ENCODE peak calls at places on chromosomes 7 and 10, in five cellular contexts. W, K, Z, J and E are unnamed samples. For H3K4me1, the result is how much of the 10 kb centered on the place peaks cover.

GRCh38 chr10:31004611-31005193 is 27.0 kb downstream of the ZNF438 start:
- DNase-seq in Z (no peak), J (no peak), K (no peak), W (no peak), E (no peak)

GRCh38 chr7:150966002-150966401 is 12.1 kb downstream of the KCNH2 start:
- DNase-seq in J (no peak), Z (no peak), W (peak), K (no peak), E (no peak)

GRCh38 chr7:19560111-19560883 is 148.5 kb downstream of the POLR1F start:
- DNase-seq in Z (no peak), J (no peak), K (no peak), W (no peak), E (no peak)

GRCh38 chr7:121273467-121274167 is 55.2 kb upstream of the WNT16 start:
- DNase-seq in K (no peak), W (no peak), Z (no peak), J (no peak), E (no peak)

GRCh38 chr7:2010101-2010500 is 222.6 kb downstream of the MAD1L1 start:
- DNase-seq in K (no peak), J (no peak), Z (no peak), W (no peak), E (peak)

GRCh38 chr7:32905175-32905662 is 13.7 kb upstream of the KBTBD2 start:
- DNase-seq in W (peak), K (peak), Z (peak), J (peak), E (peak)

GRCh38 chr7:26151953-26152781 is at the start of gene NFE2L3:
- DNase-seq in J (peak), W (peak), K (peak), Z (peak), E (peak)

GRCh38 chr7:33981686-33982424 is 76.5 kb downstream of the BMPER start:
- DNase-seq in J (no peak), W (no peak), K (no peak), Z (no peak), E (no peak)

GRCh38 chr10:12649017-12649586 is 299.8 kb downstream of the CAMK1D start:
- DNase-seq in Z (no peak), J (no peak), W (peak), K (no peak), E (no peak)

GRCh38 chr10:90319188-90319914 is 538.5 kb downstream of the HTR7 start:
- DNase-seq in W (peak), Z (no peak), K (peak), J (peak), E (no peak)

GRCh38 chr10:28984431-28984830 is 304.4 kb upstream of the LYZL1 start:
- DNase-seq in W (no peak), K (no peak), J (no peak), Z (peak), E (peak)

GRCh38 chr7:26993816-26994810 is 101.7 kb downstream of the HOXA1 start:
- DNase-seq in Z (no peak), K (no peak), W (no peak), J (no peak), E (no peak)

GRCh38 chr7:15317215-15317614 is 244.6 kb downstream of the AGMO start:
- DNase-seq in Z (no peak), K (no peak), W (no peak), J (no peak), E (no peak)

GRCh38 chr10:91163709-91164474 is 56.6 kb upstream of the PCGF5 start:
- DNase-seq in K (no peak), W (peak), Z (peak), J (peak), E (peak)

GRCh38 chr10:22631646-22632278 is 82.6 kb downstream of the PIP4K2A start:
- DNase-seq in J (no peak), Z (no peak), W (no peak), K (no peak), E (no peak)

GRCh38 chr10:129309565-129309964 is 157.5 kb upstream of the MGMT start:
- DNase-seq in J (no peak), W (no peak), K (no peak), Z (no peak), E (no peak)

GRCh38 chr10:113022265-113022664 is 72.2 kb downstream of the TCF7L2 start:
- DNase-seq in J (no peak), Z (no peak), K (no peak), W (no peak), E (no peak)
- H3K4me1 ChIP-seq in J (half or more), Z (under half), K (under half), W (under half), E (under half)

DNA sequence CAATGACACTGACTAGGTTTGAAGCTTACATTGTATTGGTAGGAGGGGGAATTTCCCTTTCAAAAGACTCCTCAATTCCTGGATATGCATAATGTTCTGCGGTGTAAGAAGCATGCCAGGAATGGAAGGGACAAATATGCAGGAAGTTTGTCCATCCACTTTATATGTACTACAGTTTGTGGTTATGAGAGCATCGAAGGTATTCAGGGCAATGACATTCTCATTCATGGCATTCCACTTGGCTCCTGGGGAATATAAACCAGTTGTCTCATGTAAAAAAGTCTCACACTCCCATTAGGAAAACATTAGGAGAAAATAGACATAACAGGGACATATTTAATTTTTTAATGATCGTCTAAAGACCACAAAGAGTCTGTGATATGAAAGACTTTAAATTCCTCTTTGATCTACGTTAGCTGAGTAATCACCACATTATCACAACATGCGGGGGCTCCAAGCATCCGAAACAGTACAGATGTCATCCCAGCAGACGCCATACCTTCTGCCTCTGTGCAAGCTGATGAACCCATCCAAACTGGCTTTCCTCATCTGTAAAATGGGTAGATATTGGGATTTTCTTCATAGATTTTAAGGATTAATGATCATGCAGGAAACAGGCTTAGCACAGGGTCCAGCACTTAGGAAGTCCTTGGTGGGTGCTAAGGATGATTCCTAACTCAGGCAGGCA is 675.3 kb downstream of the INHBA start:
- DNase-seq in J (no peak), W (no peak), K (no peak), Z (no peak), E (no peak)
- H3K27ac ChIP-seq in J (no peak), W (no peak), K (no peak), Z (no peak), E (no peak)

DNA sequence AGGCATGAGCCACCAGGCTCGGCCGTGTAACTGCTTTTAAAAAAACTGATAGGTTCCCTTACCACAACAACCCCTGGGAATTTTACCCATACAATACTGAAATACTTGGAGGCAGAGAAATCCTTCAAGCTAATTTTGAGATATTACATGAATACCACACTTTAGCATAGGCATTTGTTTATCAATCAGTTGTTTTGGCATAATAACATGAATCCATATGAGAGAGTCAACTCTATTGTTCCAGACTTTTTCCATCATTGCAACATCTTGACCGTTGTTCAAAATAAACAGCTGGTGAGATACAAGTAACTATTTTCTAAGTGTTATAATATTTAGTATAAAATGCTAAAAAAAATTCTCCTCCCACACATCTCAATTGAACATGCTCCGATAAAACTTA is 36.8 kb downstream of the LAMB4 start:
- DNase-seq in K (no peak), Z (no peak), J (no peak), W (no peak), E (no peak)
- H3K4me3 ChIP-seq in K (no peak), Z (no peak), J (no peak), W (no peak), E (no peak)

DNA sequence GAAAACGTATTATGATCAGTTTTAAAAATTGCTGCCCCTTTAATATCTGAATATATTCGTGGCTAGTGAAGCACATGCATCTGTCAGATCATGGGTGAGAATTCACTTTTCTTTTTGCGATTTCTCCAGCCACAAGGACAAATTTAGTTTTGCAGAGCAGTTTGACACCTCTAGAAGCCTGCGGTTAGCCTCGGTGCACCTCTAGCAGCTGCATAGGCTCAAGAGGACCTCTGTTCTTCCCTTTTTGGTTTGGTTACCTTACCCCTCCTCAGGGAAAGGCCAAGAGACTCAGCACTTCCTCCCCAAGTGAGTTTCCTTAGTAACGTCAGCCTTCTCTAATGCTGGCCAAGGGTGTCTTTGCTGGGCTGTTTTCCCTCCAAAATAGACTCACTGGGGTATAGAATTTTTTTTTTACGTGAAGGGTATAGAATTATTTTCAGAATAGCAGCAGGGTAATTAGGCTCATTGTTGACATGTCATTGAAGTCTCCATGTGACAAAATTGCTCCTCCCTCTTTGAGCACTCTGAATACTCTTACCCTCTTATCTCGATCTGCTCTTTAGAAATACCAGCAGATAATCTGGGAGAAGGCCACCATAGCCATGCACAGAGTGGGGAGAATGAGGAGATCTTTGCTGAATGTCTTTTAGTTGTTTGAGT is 97.9 kb downstream of the AUTS2 start:
- DNase-seq in K (no peak), J (no peak), Z (no peak), W (no peak), E (no peak)
- H3K4me1 ChIP-seq in K (under half), J (under half), Z (under half), W (under half), E (under half)

GRCh38 chr7:28330384-28331070 is 81.8 kb upstream of the CREB5 start:
- DNase-seq in W (no peak), K (no peak), J (no peak), Z (no peak), E (no peak)
- H3K27ac ChIP-seq in W (no peak), K (no peak), J (no peak), Z (no peak), E (no peak)

GRCh38 chr7:24445041-24445440 is 128.2 kb upstream of the PALS2 start:
- DNase-seq in W (no peak), K (no peak), Z (no peak), J (no peak), E (no peak)
- H3K4me3 ChIP-seq in W (no peak), K (no peak), Z (no peak), J (no peak), E (no peak)

GRCh38 chr10:19918800-19919199 is 102.6 kb downstream of the PLXDC2 start:
- DNase-seq in W (no peak), J (no peak), K (no peak), Z (no peak), E (no peak)
- H3K4me1 ChIP-seq in W (under half), J (under half), K (under half), Z (under half), E (under half)